ENCODE peak calls at places on chromosomes 12 and 14, in four cellular contexts. J is GM23248, I is mammary epithelial cell, C is HepG2. V is an unnamed sample.

GRCh38 chr14:61780125-61780524 is 17.9 kb downstream of the SNAPC1 start:
- DNase-seq in I (no peak), J (no peak), C (no peak), V (no peak)

GRCh38 chr12:53726946-53727309 is 324 bp downstream of the CALCOCO1 start:
- DNase-seq in I (peak), C (no peak), J (peak), V (no peak)

GRCh38 chr14:31229638-31230229 is 22.1 kb upstream of the HECTD1 start:
- DNase-seq in J (peak), I (peak), C (peak), V (peak)

GRCh38 chr14:53953828-53954550 is 2.6 kb downstream of the BMP4 start:
- DNase-seq in I (peak), C (peak), J (peak), V (peak)

GRCh38 chr14:55301722-55302121 is 30.5 kb downstream of the FBXO34 start:
- DNase-seq in C (peak), J (peak), I (peak), V (peak)

GRCh38 chr12:130644124-130644523 is 72.0 kb downstream of the RIMBP2 start:
- DNase-seq in J (no peak), C (no peak), I (no peak), V (no peak)

GRCh38 chr14:77584809-77585208 is 31.6 kb downstream of the SPTLC2 start:
- DNase-seq in J (no peak), C (no peak), I (no peak), V (no peak)

GRCh38 chr12:14554281-14555008 is 13.2 kb downstream of the PLBD1 start:
- DNase-seq in I (peak), J (peak), C (no peak), V (no peak)

GRCh38 chr14:66507181-66507721 is 696 bp upstream of the GPHN start:
- DNase-seq in J (no peak), I (no peak), C (no peak), V (no peak)

GRCh38 chr12:51070004-51070403 is 13.4 kb downstream of the CSRNP2 start:
- DNase-seq in J (no peak), C (peak), I (peak), V (no peak)

GRCh38 chr12:89280833-89281533 is 71.3 kb downstream of the DUSP6 start:
- DNase-seq in C (no peak), J (no peak), I (no peak), V (no peak)

GRCh38 chr12:102478416-102479098 is 1.8 kb downstream of the IGF1 start:
- DNase-seq in C (no peak), I (peak), J (no peak), V (peak)

GRCh38 chr12:2999265-2999841 is 40.2 kb downstream of the TEAD4 start:
- DNase-seq in I (no peak), C (no peak), J (peak), V (no peak)

GRCh38 chr12:95970905-95971304 is 25.2 kb downstream of the HAL start:
- DNase-seq in C (no peak), J (peak), I (peak), V (peak)

GRCh38 chr12:72271741-72272661 is at the start of gene TRHDE:
- DNase-seq in I (peak), C (no peak), J (peak), V (peak)

GRCh38 chr12:31896514-31897039 is 62.6 kb upstream of the RESF1 start:
- DNase-seq in C (no peak), J (no peak), I (peak), V (peak)

GRCh38 chr12:6970096-6970527 is 352 bp downstream of the PHB2 start:
- DNase-seq in I (no peak), C (peak), J (peak), V (no peak)

GRCh38 chr14:72753044-72753710 is 140.7 kb downstream of the DPF3 start:
- DNase-seq in J (no peak), C (no peak), I (no peak), V (no peak)

GRCh38 chr14:58978336-58978735 is 210.1 kb upstream of the DAAM1 start:
- DNase-seq in J (no peak), C (no peak), I (no peak), V (peak)

GRCh38 chr12:132367852-132368251 is 38.5 kb upstream of the GALNT9 start:
- DNase-seq in C (no peak), J (no peak), I (no peak), V (no peak)

GRCh38 chr12:24172773-24173447 is 223.4 kb upstream of the SOX5 start:
- DNase-seq in I (no peak), C (no peak), J (no peak), V (no peak)

GRCh38 chr14:43019826-43020225 is 1413.2 kb downstream of the LRFN5 start:
- DNase-seq in C (no peak), I (no peak), J (no peak), V (no peak)

GRCh38 chr12:132071837-132072384 is 72.2 kb downstream of the DDX51 start:
- DNase-seq in J (no peak), I (peak), C (no peak), V (no peak)

GRCh38 chr14:100299238-100299560 is 7.0 kb downstream of the SLC25A29 start:
- DNase-seq in C (no peak), J (no peak), I (no peak), V (no peak)

GRCh38 chr14:104932676-104933631 is 8.3 kb downstream of the PLD4 start:
- DNase-seq in I (peak), J (peak), C (peak), V (peak)

GRCh38 chr12:105492591-105492990 is 162.1 kb downstream of the C12orf75 start:
- DNase-seq in C (no peak), J (peak), I (no peak), V (peak)

DNA sequence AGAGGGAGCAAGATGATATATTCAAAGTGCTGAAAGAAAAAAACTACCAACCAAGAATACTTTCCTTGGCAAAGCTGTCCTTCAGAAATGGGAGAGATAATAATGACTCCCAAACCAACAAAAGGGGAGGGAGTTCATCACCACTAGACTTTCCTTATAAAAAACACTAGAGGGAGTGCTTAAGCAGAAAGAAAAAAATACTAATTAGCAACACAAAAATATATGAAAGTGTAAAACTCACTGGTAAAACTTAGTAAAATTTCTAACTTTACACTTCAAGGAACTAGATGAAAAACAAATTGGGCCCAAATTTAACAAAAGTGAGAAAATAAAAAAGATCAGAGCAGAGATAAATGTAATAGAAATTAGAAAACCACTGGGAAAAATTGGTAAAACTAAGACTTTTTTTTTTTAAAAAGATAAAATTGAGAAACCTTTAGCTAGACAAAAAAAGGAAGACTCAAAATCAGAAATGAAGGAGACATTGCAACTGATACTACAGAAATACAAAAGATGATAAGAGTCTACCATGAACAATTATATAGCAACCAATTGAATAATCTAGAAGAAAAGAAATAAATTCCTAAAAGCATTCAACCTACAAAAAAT is 60.4 kb upstream of the FAR2 start:
- DNase-seq in J (peak), C (peak), I (peak), V (no peak)
- TF ChIP-seq EZH2 in J (no peak), C (no peak), I (no peak), V (no peak)

GRCh38 chr12:47813491-47814196 is 6.1 kb downstream of the HDAC7 start:
- DNase-seq in J (no peak), I (no peak), C (no peak), V (no peak)

GRCh38 chr12:47817272-47818006 is 2.3 kb downstream of the HDAC7 start:
- DNase-seq in I (no peak), J (peak), C (peak), V (no peak)

GRCh38 chr12:47812797-47813490 is 6.8 kb downstream of the HDAC7 start:
- DNase-seq in J (peak), C (peak), I (peak), V (peak)

GRCh38 chr12:47816646-47817271 is 2.9 kb downstream of the HDAC7 start:
- DNase-seq in C (no peak), J (no peak), I (no peak), V (no peak)

GRCh38 chr12:47814539-47815170 is 5.0 kb downstream of the HDAC7 start:
- DNase-seq in I (no peak), C (no peak), J (no peak), V (no peak)
- H3K9ac ChIP-seq in I (no peak), C (no peak), J (peak), V (no peak)

GRCh38 chr12:111685811-111686573 is at the start of the genes ACAD10 and BRAP:
- DNase-seq in I (peak), J (peak), C (peak), V (peak)
- TF ChIP-seq EZH2 in I (no peak), J (no peak), C (no peak), V (no peak)

GRCh38 chr14:33564774-33565630 is 385.9 kb downstream of the EGLN3 start:
- DNase-seq in J (peak), C (peak), I (peak), V (peak)
- H3K9ac ChIP-seq in J (no peak), C (no peak), I (no peak), V (peak)

GRCh38 chr12:4274960-4275868 is 1.7 kb downstream of the CCND2 start:
- DNase-seq in I (peak), C (no peak), J (peak), V (no peak)
- TF ChIP-seq EZH2 in I (no peak), C (peak), J (peak), V (peak)